ENCODE peak calls at places on chromosomes 13 and 19, in five cellular contexts. One of them, this sample, is unnamed.

GRCh38 chr13:25686831-25687495 is 315.2 kb downstream of the ATP8A2 start:
- DNase-seq in HepG2: no peak
- DNase-seq in GM12878: no peak
- DNase-seq in K562: no peak
- DNase-seq in H1: no peak
- DNase-seq in this sample: no peak

GRCh38 chr13:19618925-19619324 is 14.5 kb upstream of the MPHOSPH8 start:
- DNase-seq in H1: no peak
- DNase-seq in HepG2: peak; percentile 79
- DNase-seq in K562: peak; percentile 28
- DNase-seq in GM12878: no peak
- DNase-seq in this sample: peak; percentile 80

GRCh38 chr13:111210488-111210887 is 95.4 kb downstream of the ARHGEF7 start:
- DNase-seq in H1: no peak
- DNase-seq in GM12878: no peak
- DNase-seq in K562: no peak
- DNase-seq in HepG2: no peak
- DNase-seq in this sample: no peak

GRCh38 chr19:35055715-35056179 is 14.2 kb downstream of the HPN start:
- DNase-seq in K562: peak; percentile 46
- DNase-seq in HepG2: no peak
- DNase-seq in GM12878: no peak
- DNase-seq in H1: peak; percentile 75
- DNase-seq in this sample: peak; percentile 90

GRCh38 chr13:98490866-98491265 is 86.0 kb downstream of the STK24 start:
- DNase-seq in HepG2: no peak
- DNase-seq in H1: no peak
- DNase-seq in K562: no peak
- DNase-seq in GM12878: no peak
- DNase-seq in this sample: no peak

GRCh38 chr19:13013649-13014048 is 18.4 kb downstream of the NFIX start:
- DNase-seq in HepG2: no peak
- DNase-seq in H1: no peak
- DNase-seq in K562: no peak
- DNase-seq in GM12878: no peak
- DNase-seq in this sample: no peak

GRCh38 chr13:80030491-80030890 is 310.4 kb downstream of the SPRY2 start:
- DNase-seq in GM12878: no peak
- DNase-seq in HepG2: no peak
- DNase-seq in H1: peak; percentile 9
- DNase-seq in K562: no peak
- DNase-seq in this sample: peak; percentile 28

GRCh38 chr19:42113641-42114348 is 18.5 kb downstream of the POU2F2 start:
- DNase-seq in K562: no peak
- DNase-seq in H1: peak; percentile 56
- DNase-seq in GM12878: peak; percentile 40
- DNase-seq in HepG2: peak; percentile 33
- DNase-seq in this sample: peak; percentile 65

GRCh38 chr13:113209336-113209879 is at the start of gene CUL4A:
- DNase-seq in K562: peak; percentile 74
- DNase-seq in H1: no peak
- DNase-seq in GM12878: no peak
- DNase-seq in HepG2: peak; percentile 61
- DNase-seq in this sample: peak; percentile 92

GRCh38 chr13:85141425-85141824 is 657.8 kb downstream of the SLITRK6 start:
- DNase-seq in GM12878: no peak
- DNase-seq in H1: no peak
- DNase-seq in HepG2: no peak
- DNase-seq in K562: no peak
- DNase-seq in this sample: peak; percentile 13

GRCh38 chr19:9903341-9903740 is 33.0 kb downstream of the OLFM2 start:
- DNase-seq in GM12878: no peak
- DNase-seq in K562: no peak
- DNase-seq in HepG2: no peak
- DNase-seq in H1: no peak
- DNase-seq in this sample: no peak

GRCh38 chr13:50126378-50127016 is 111.3 kb downstream of the KCNRG start:
- DNase-seq in GM12878: no peak
- DNase-seq in K562: no peak
- DNase-seq in H1: no peak
- DNase-seq in HepG2: peak; percentile 27
- DNase-seq in this sample: peak; percentile 50

GRCh38 chr13:19072543-19072942 is 109.1 kb downstream of the TUBA3C start:
- DNase-seq in GM12878: no peak
- DNase-seq in K562: no peak
- DNase-seq in H1: no peak
- DNase-seq in HepG2: no peak
- DNase-seq in this sample: no peak

GRCh38 chr19:35913589-35913988 is 5.5 kb upstream of the TYROBP start:
- DNase-seq in H1: no peak
- DNase-seq in GM12878: no peak
- DNase-seq in HepG2: no peak
- DNase-seq in K562: no peak
- DNase-seq in this sample: no peak

GRCh38 chr19:13974073-13974472 is 21.8 kb downstream of the DCAF15 start:
- DNase-seq in K562: peak; percentile 78
- DNase-seq in HepG2: no peak
- DNase-seq in GM12878: no peak
- DNase-seq in H1: peak; percentile 70
- DNase-seq in this sample: peak; percentile 98

GRCh38 chr13:102555914-102556553 is 40.8 kb upstream of the TPP2 start:
- DNase-seq in HepG2: peak; percentile 18
- DNase-seq in H1: no peak
- DNase-seq in GM12878: no peak
- DNase-seq in K562: peak; percentile 11
- DNase-seq in this sample: peak; percentile 74

GRCh38 chr13:38417727-38418126 is 68.1 kb downstream of the UFM1 start:
- DNase-seq in HepG2: peak; percentile 8
- DNase-seq in K562: peak; percentile 12
- DNase-seq in GM12878: no peak
- DNase-seq in H1: no peak
- DNase-seq in this sample: peak; percentile 60

GRCh38 chr13:62846302-62846701 is 1430.7 kb upstream of the PCDH20 start:
- DNase-seq in HepG2: no peak
- DNase-seq in GM12878: no peak
- DNase-seq in K562: no peak
- DNase-seq in H1: no peak
- DNase-seq in this sample: no peak

GRCh38 chr13:36108342-36108741 is 22.8 kb downstream of the DCLK1 start:
- DNase-seq in H1: no peak
- DNase-seq in HepG2: no peak
- DNase-seq in K562: no peak
- DNase-seq in GM12878: no peak
- DNase-seq in this sample: no peak

GRCh38 chr19:35608250-35608649 is 4.3 kb upstream of the HAUS5 start:
- DNase-seq in K562: no peak
- DNase-seq in HepG2: no peak
- DNase-seq in GM12878: no peak
- DNase-seq in H1: no peak
- DNase-seq in this sample: no peak

GRCh38 chr13:62290542-62290941 is 874.9 kb upstream of the PCDH20 start:
- DNase-seq in H1: no peak
- DNase-seq in K562: no peak
- DNase-seq in GM12878: no peak
- DNase-seq in HepG2: no peak
- DNase-seq in this sample: no peak

GRCh38 chr13:84481958-84482357 is 599.7 kb upstream of the SLITRK1 start:
- DNase-seq in HepG2: no peak
- DNase-seq in GM12878: no peak
- DNase-seq in H1: no peak
- DNase-seq in K562: no peak
- DNase-seq in this sample: no peak

GRCh38 chr13:60028021-60028420 is 135.7 kb downstream of the DIAPH3 start:
- DNase-seq in H1: no peak
- DNase-seq in K562: no peak
- DNase-seq in GM12878: no peak
- DNase-seq in HepG2: no peak
- DNase-seq in this sample: no peak

GRCh38 chr19:5349041-5349440 is 8.4 kb upstream of the PTPRS start:
- DNase-seq in H1: no peak
- DNase-seq in HepG2: peak; percentile 44
- DNase-seq in K562: no peak
- DNase-seq in GM12878: no peak
- DNase-seq in this sample: peak; percentile 51

GRCh38 chr19:17794731-17795494 is at the start of gene B3GNT3:
- DNase-seq in GM12878: no peak
- DNase-seq in K562: peak; percentile 56
- DNase-seq in H1: no peak
- DNase-seq in HepG2: peak; percentile 46
- DNase-seq in this sample: peak; percentile 89

GRCh38 chr19:35766571-35767104 is 8.7 kb downstream of the PROSER3 start:
- DNase-seq in H1: no peak
- DNase-seq in HepG2: no peak
- DNase-seq in GM12878: no peak
- DNase-seq in K562: no peak
- DNase-seq in this sample: no peak

GRCh38 chr19:18839465-18840287 is 7.9 kb downstream of the UPF1 start:
- DNase-seq in H1: no peak
- DNase-seq in GM12878: no peak
- DNase-seq in K562: no peak
- DNase-seq in HepG2: peak; percentile 87
- DNase-seq in this sample: peak; percentile 43

GRCh38 chr19:54851353-54851752 is 1.1 kb downstream of the KIR3DL2 start:
- DNase-seq in GM12878: no peak
- DNase-seq in H1: no peak
- DNase-seq in HepG2: no peak
- DNase-seq in K562: no peak
- DNase-seq in this sample: no peak

GRCh38 chr19:54850930-54851329 is 687 bp downstream of the KIR3DL2 start:
- DNase-seq in K562: no peak
- DNase-seq in GM12878: no peak
- DNase-seq in H1: no peak
- DNase-seq in HepG2: no peak
- DNase-seq in this sample: no peak
- TF ChIP-seq CREB1 in K562: no peak
- TF ChIP-seq CREB1 in GM12878: no peak
- TF ChIP-seq CREB1 in H1: no peak
- TF ChIP-seq CREB1 in HepG2: no peak
- TF ChIP-seq CREB1 in this sample: no peak

GRCh38 chr19:15287496-15287895 is 44.8 kb downstream of the BRD4 start:
- DNase-seq in HepG2: no peak
- DNase-seq in GM12878: no peak
- DNase-seq in K562: no peak
- DNase-seq in H1: no peak
- DNase-seq in this sample: no peak

GRCh38 chr19:15286688-15287355 is 45.5 kb downstream of the BRD4 start:
- DNase-seq in H1: no peak
- DNase-seq in K562: no peak
- DNase-seq in HepG2: no peak
- DNase-seq in GM12878: no peak
- DNase-seq in this sample: no peak

GRCh38 chr19:15289673-15290072 is 42.7 kb downstream of the BRD4 start:
- DNase-seq in H1: no peak
- DNase-seq in HepG2: no peak
- DNase-seq in K562: no peak
- DNase-seq in GM12878: no peak
- DNase-seq in this sample: no peak

GRCh38 chr19:15290149-15290548 is 42.2 kb downstream of the BRD4 start:
- DNase-seq in HepG2: no peak
- DNase-seq in GM12878: no peak
- DNase-seq in K562: no peak
- DNase-seq in H1: no peak
- DNase-seq in this sample: no peak

DNA sequence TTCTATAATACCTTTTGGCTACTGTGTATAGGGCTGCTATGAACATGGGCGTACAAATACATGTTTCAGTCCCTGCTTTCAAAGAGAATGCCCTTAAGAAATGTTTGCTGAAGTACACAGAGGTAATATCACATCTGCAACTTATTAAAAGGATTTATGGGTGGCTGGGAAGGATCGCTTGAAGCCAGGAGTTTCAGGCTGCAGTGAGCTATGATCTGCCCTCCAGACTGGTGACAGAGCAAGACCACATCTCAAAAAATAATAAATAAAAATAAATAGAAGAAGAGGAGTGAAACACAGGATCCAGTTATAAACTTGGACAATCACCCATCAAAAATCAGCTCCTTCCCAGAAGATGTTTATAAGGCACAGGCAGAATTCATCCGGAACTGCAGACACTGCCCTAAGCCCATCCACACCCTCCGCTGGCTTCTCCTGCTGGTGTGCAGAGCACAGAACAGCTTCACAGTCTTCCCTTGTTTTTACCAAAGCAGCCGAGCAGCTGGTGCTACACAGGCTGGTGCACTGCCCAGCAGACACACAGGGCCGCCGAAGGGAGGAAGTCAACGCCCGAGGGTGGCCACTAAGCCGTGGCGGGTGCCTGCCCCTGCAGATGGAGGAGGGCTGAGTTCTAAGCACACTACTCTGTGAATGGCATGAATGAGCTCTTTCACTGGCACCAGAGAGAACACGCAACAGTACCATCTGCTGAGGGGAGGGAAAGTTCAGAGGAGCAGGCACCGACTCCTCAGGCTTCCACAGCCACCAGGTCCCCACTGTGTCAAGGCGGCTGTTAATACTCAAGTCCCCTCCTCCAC is 44.0 kb downstream of the BRD4 start:
- DNase-seq in H1: no peak
- DNase-seq in K562: no peak
- DNase-seq in HepG2: no peak
- DNase-seq in GM12878: no peak
- DNase-seq in this sample: no peak
- H3K4me3 ChIP-seq in H1: no peak overlapping the region
- H3K4me3 ChIP-seq in K562: no peak overlapping the region
- H3K4me3 ChIP-seq in HepG2: no peak overlapping the region
- H3K4me3 ChIP-seq in GM12878: peak overlapping the region; percentile 44
- H3K4me3 ChIP-seq in this sample: no peak overlapping the region

GRCh38 chr19:2887391-2887914 is 13.3 kb upstream of the ZNF57 start:
- DNase-seq in GM12878: no peak
- DNase-seq in H1: no peak
- DNase-seq in HepG2: peak; percentile 76
- DNase-seq in K562: peak; percentile 57
- DNase-seq in this sample: peak; percentile 90
- TF ChIP-seq CREB1 in GM12878: no peak
- TF ChIP-seq CREB1 in H1: no peak
- TF ChIP-seq CREB1 in HepG2: no peak
- TF ChIP-seq CREB1 in K562: no peak
- TF ChIP-seq CREB1 in this sample: no peak

GRCh38 chr13:46489586-46490023 is 63.4 kb upstream of the LRCH1 start:
- DNase-seq in HepG2: no peak
- DNase-seq in K562: no peak
- DNase-seq in GM12878: no peak
- DNase-seq in H1: no peak
- DNase-seq in this sample: no peak

GRCh38 chr13:46492946-46493345 is 60.0 kb upstream of the LRCH1 start:
- DNase-seq in GM12878: no peak
- DNase-seq in HepG2: peak; percentile 22
- DNase-seq in H1: no peak
- DNase-seq in K562: peak; percentile 13
- DNase-seq in this sample: peak; percentile 77

GRCh38 chr13:46491641-46492040 is 61.3 kb upstream of the LRCH1 start:
- DNase-seq in H1: no peak
- DNase-seq in GM12878: no peak
- DNase-seq in HepG2: no peak
- DNase-seq in K562: no peak
- DNase-seq in this sample: no peak

GRCh38 chr13:46487748-46488147 is 65.2 kb upstream of the LRCH1 start:
- DNase-seq in GM12878: no peak
- DNase-seq in HepG2: no peak
- DNase-seq in K562: no peak
- DNase-seq in H1: no peak
- DNase-seq in this sample: no peak

GRCh38 chr13:46490129-46490528 is 62.8 kb upstream of the LRCH1 start:
- DNase-seq in K562: no peak
- DNase-seq in HepG2: no peak
- DNase-seq in H1: no peak
- DNase-seq in GM12878: no peak
- DNase-seq in this sample: no peak
- H3K4me3 ChIP-seq in K562: no peak overlapping the region
- H3K4me3 ChIP-seq in HepG2: no peak overlapping the region
- H3K4me3 ChIP-seq in H1: no peak overlapping the region
- H3K4me3 ChIP-seq in GM12878: no peak overlapping the region
- H3K4me3 ChIP-seq in this sample: no peak overlapping the region

This sample was measured in GM23338.